ENCODE peak calls at places on chromosome 19, in eight cellular contexts. One of them, this sample, is unnamed.

GRCh38 chr19:7636691-7637373 is at the start of gene STXBP2:
- DNase-seq in tibial nerve: no peak
- DNase-seq in occipital lobe: no peak
- DNase-seq in NCI-H2081 treated with DMSO at 0.1 percent for 48 hours: peak; percentile 5
- DNase-seq in AG08395: peak; percentile 33
- DNase-seq in activated CD4-positive, CD25-positive, alpha-beta regulatory T cell treated with anti-CD3 and anti-CD28 coated beads, Interleukin-2, amount 50 U/mL, for 72 hours: peak; percentile 91
- DNase-seq in activated CD4-positive, alpha-beta T cell treated with anti-CD3 and anti-CD28 coated beads, Interleukin-2, amount 50 U/mL, for 48 hours: peak; percentile 91
- DNase-seq in NCI-H1105: peak; percentile 79
- DNase-seq in this sample: no peak

GRCh38 chr19:50368649-50369570 is 3.5 kb upstream of the NAPSA start:
- DNase-seq in occipital lobe: peak; percentile 83
- DNase-seq in activated CD4-positive, CD25-positive, alpha-beta regulatory T cell treated with anti-CD3 and anti-CD28 coated beads, Interleukin-2, amount 50 U/mL, for 72 hours: peak; percentile 81
- DNase-seq in NCI-H1105: peak; percentile 60
- DNase-seq in AG08395: peak; percentile 96
- DNase-seq in NCI-H2081 treated with DMSO at 0.1 percent for 48 hours: peak; percentile 5
- DNase-seq in tibial nerve: peak; percentile 77
- DNase-seq in activated CD4-positive, alpha-beta T cell treated with anti-CD3 and anti-CD28 coated beads, Interleukin-2, amount 50 U/mL, for 48 hours: peak; percentile 85
- DNase-seq in this sample: peak; percentile 73

GRCh38 chr19:35524181-35524838 is 3.8 kb downstream of the SBSN start:
- DNase-seq in NCI-H1105: no peak
- DNase-seq in activated CD4-positive, alpha-beta T cell treated with anti-CD3 and anti-CD28 coated beads, Interleukin-2, amount 50 U/mL, for 48 hours: no peak
- DNase-seq in tibial nerve: no peak
- DNase-seq in NCI-H2081 treated with DMSO at 0.1 percent for 48 hours: no peak
- DNase-seq in activated CD4-positive, CD25-positive, alpha-beta regulatory T cell treated with anti-CD3 and anti-CD28 coated beads, Interleukin-2, amount 50 U/mL, for 72 hours: no peak
- DNase-seq in occipital lobe: no peak
- DNase-seq in AG08395: no peak
- DNase-seq in this sample: no peak

GRCh38 chr19:18090545-18091216 is 3.9 kb upstream of the IL12RB1 start:
- DNase-seq in occipital lobe: no peak
- DNase-seq in AG08395: no peak
- DNase-seq in tibial nerve: no peak
- DNase-seq in NCI-H1105: no peak
- DNase-seq in activated CD4-positive, CD25-positive, alpha-beta regulatory T cell treated with anti-CD3 and anti-CD28 coated beads, Interleukin-2, amount 50 U/mL, for 72 hours: no peak
- DNase-seq in activated CD4-positive, alpha-beta T cell treated with anti-CD3 and anti-CD28 coated beads, Interleukin-2, amount 50 U/mL, for 48 hours: no peak
- DNase-seq in NCI-H2081 treated with DMSO at 0.1 percent for 48 hours: no peak
- DNase-seq in this sample: no peak

GRCh38 chr19:30895946-30896345 is 453.3 kb downstream of the TSHZ3 start:
- DNase-seq in NCI-H2081 treated with DMSO at 0.1 percent for 48 hours: no peak
- DNase-seq in activated CD4-positive, alpha-beta T cell treated with anti-CD3 and anti-CD28 coated beads, Interleukin-2, amount 50 U/mL, for 48 hours: no peak
- DNase-seq in activated CD4-positive, CD25-positive, alpha-beta regulatory T cell treated with anti-CD3 and anti-CD28 coated beads, Interleukin-2, amount 50 U/mL, for 72 hours: no peak
- DNase-seq in occipital lobe: no peak
- DNase-seq in NCI-H1105: no peak
- DNase-seq in AG08395: no peak
- DNase-seq in tibial nerve: no peak
- DNase-seq in this sample: no peak

GRCh38 chr19:9323557-9323918 is 441 bp upstream of the ZNF559 start:
- DNase-seq in activated CD4-positive, alpha-beta T cell treated with anti-CD3 and anti-CD28 coated beads, Interleukin-2, amount 50 U/mL, for 48 hours: peak; percentile 41
- DNase-seq in AG08395: peak; percentile 39
- DNase-seq in activated CD4-positive, CD25-positive, alpha-beta regulatory T cell treated with anti-CD3 and anti-CD28 coated beads, Interleukin-2, amount 50 U/mL, for 72 hours: peak; percentile 57
- DNase-seq in tibial nerve: peak; percentile 25
- DNase-seq in occipital lobe: peak; percentile 63
- DNase-seq in NCI-H2081 treated with DMSO at 0.1 percent for 48 hours: peak; percentile 71
- DNase-seq in NCI-H1105: peak; percentile 76
- DNase-seq in this sample: peak; percentile 45

GRCh38 chr19:46861691-46862503 is 1.1 kb downstream of the ARHGAP35 start:
- DNase-seq in NCI-H1105: peak; percentile 20
- DNase-seq in tibial nerve: no peak
- DNase-seq in activated CD4-positive, CD25-positive, alpha-beta regulatory T cell treated with anti-CD3 and anti-CD28 coated beads, Interleukin-2, amount 50 U/mL, for 72 hours: no peak
- DNase-seq in occipital lobe: no peak
- DNase-seq in AG08395: no peak
- DNase-seq in NCI-H2081 treated with DMSO at 0.1 percent for 48 hours: no peak
- DNase-seq in activated CD4-positive, alpha-beta T cell treated with anti-CD3 and anti-CD28 coated beads, Interleukin-2, amount 50 U/mL, for 48 hours: peak; percentile 16
- DNase-seq in this sample: no peak

GRCh38 chr19:42292042-42292960 is 9.6 kb upstream of the PRR19 start:
- DNase-seq in NCI-H2081 treated with DMSO at 0.1 percent for 48 hours: no peak
- DNase-seq in activated CD4-positive, alpha-beta T cell treated with anti-CD3 and anti-CD28 coated beads, Interleukin-2, amount 50 U/mL, for 48 hours: no peak
- DNase-seq in AG08395: no peak
- DNase-seq in activated CD4-positive, CD25-positive, alpha-beta regulatory T cell treated with anti-CD3 and anti-CD28 coated beads, Interleukin-2, amount 50 U/mL, for 72 hours: no peak
- DNase-seq in tibial nerve: no peak
- DNase-seq in occipital lobe: no peak
- DNase-seq in NCI-H1105: no peak
- DNase-seq in this sample: no peak

GRCh38 chr19:3125900-3126524 is 9.8 kb upstream of the GNA15 start:
- DNase-seq in activated CD4-positive, alpha-beta T cell treated with anti-CD3 and anti-CD28 coated beads, Interleukin-2, amount 50 U/mL, for 48 hours: peak; percentile 86
- DNase-seq in occipital lobe: no peak
- DNase-seq in tibial nerve: no peak
- DNase-seq in NCI-H1105: no peak
- DNase-seq in activated CD4-positive, CD25-positive, alpha-beta regulatory T cell treated with anti-CD3 and anti-CD28 coated beads, Interleukin-2, amount 50 U/mL, for 72 hours: peak; percentile 85
- DNase-seq in NCI-H2081 treated with DMSO at 0.1 percent for 48 hours: no peak
- DNase-seq in AG08395: peak; percentile 58
- DNase-seq in this sample: no peak

GRCh38 chr19:28603453-28603852 is 609.5 kb downstream of the UQCRFS1 start:
- DNase-seq in activated CD4-positive, CD25-positive, alpha-beta regulatory T cell treated with anti-CD3 and anti-CD28 coated beads, Interleukin-2, amount 50 U/mL, for 72 hours: no peak
- DNase-seq in AG08395: no peak
- DNase-seq in NCI-H1105: no peak
- DNase-seq in activated CD4-positive, alpha-beta T cell treated with anti-CD3 and anti-CD28 coated beads, Interleukin-2, amount 50 U/mL, for 48 hours: no peak
- DNase-seq in tibial nerve: no peak
- DNase-seq in occipital lobe: no peak
- DNase-seq in NCI-H2081 treated with DMSO at 0.1 percent for 48 hours: no peak
- DNase-seq in this sample: no peak

GRCh38 chr19:39428309-39429112 is 7.2 kb downstream of the RPS16 start:
- DNase-seq in tibial nerve: peak; percentile 46
- DNase-seq in activated CD4-positive, alpha-beta T cell treated with anti-CD3 and anti-CD28 coated beads, Interleukin-2, amount 50 U/mL, for 48 hours: no peak
- DNase-seq in AG08395: peak; percentile 89
- DNase-seq in NCI-H1105: no peak
- DNase-seq in NCI-H2081 treated with DMSO at 0.1 percent for 48 hours: no peak
- DNase-seq in activated CD4-positive, CD25-positive, alpha-beta regulatory T cell treated with anti-CD3 and anti-CD28 coated beads, Interleukin-2, amount 50 U/mL, for 72 hours: no peak
- DNase-seq in occipital lobe: no peak
- DNase-seq in this sample: peak; percentile 78

GRCh38 chr19:1214862-1215731 is 9.5 kb downstream of the STK11 start:
- DNase-seq in NCI-H1105: no peak
- DNase-seq in NCI-H2081 treated with DMSO at 0.1 percent for 48 hours: no peak
- DNase-seq in occipital lobe: no peak
- DNase-seq in tibial nerve: no peak
- DNase-seq in activated CD4-positive, CD25-positive, alpha-beta regulatory T cell treated with anti-CD3 and anti-CD28 coated beads, Interleukin-2, amount 50 U/mL, for 72 hours: no peak
- DNase-seq in activated CD4-positive, alpha-beta T cell treated with anti-CD3 and anti-CD28 coated beads, Interleukin-2, amount 50 U/mL, for 48 hours: no peak
- DNase-seq in AG08395: peak; percentile 63
- DNase-seq in this sample: no peak

GRCh38 chr19:24078688-24079087 is 8.3 kb upstream of the ZNF254 start:
- DNase-seq in activated CD4-positive, alpha-beta T cell treated with anti-CD3 and anti-CD28 coated beads, Interleukin-2, amount 50 U/mL, for 48 hours: no peak
- DNase-seq in NCI-H2081 treated with DMSO at 0.1 percent for 48 hours: no peak
- DNase-seq in tibial nerve: no peak
- DNase-seq in AG08395: no peak
- DNase-seq in NCI-H1105: no peak
- DNase-seq in activated CD4-positive, CD25-positive, alpha-beta regulatory T cell treated with anti-CD3 and anti-CD28 coated beads, Interleukin-2, amount 50 U/mL, for 72 hours: no peak
- DNase-seq in occipital lobe: no peak
- DNase-seq in this sample: no peak

GRCh38 chr19:35671818-35672217 is 5.5 kb downstream of the UPK1A start:
- DNase-seq in activated CD4-positive, alpha-beta T cell treated with anti-CD3 and anti-CD28 coated beads, Interleukin-2, amount 50 U/mL, for 48 hours: no peak
- DNase-seq in occipital lobe: no peak
- DNase-seq in tibial nerve: no peak
- DNase-seq in NCI-H2081 treated with DMSO at 0.1 percent for 48 hours: no peak
- DNase-seq in NCI-H1105: no peak
- DNase-seq in AG08395: no peak
- DNase-seq in activated CD4-positive, CD25-positive, alpha-beta regulatory T cell treated with anti-CD3 and anti-CD28 coated beads, Interleukin-2, amount 50 U/mL, for 72 hours: no peak
- DNase-seq in this sample: no peak

GRCh38 chr19:38255759-38256052 is 468 bp downstream of the PPP1R14A start:
- DNase-seq in AG08395: no peak
- DNase-seq in NCI-H1105: no peak
- DNase-seq in activated CD4-positive, alpha-beta T cell treated with anti-CD3 and anti-CD28 coated beads, Interleukin-2, amount 50 U/mL, for 48 hours: no peak
- DNase-seq in NCI-H2081 treated with DMSO at 0.1 percent for 48 hours: no peak
- DNase-seq in activated CD4-positive, CD25-positive, alpha-beta regulatory T cell treated with anti-CD3 and anti-CD28 coated beads, Interleukin-2, amount 50 U/mL, for 72 hours: no peak
- DNase-seq in occipital lobe: no peak
- DNase-seq in tibial nerve: no peak
- DNase-seq in this sample: no peak

GRCh38 chr19:5985098-5985783 is 7.3 kb upstream of the RANBP3 start:
- DNase-seq in activated CD4-positive, alpha-beta T cell treated with anti-CD3 and anti-CD28 coated beads, Interleukin-2, amount 50 U/mL, for 48 hours: no peak
- DNase-seq in AG08395: peak; percentile 46
- DNase-seq in NCI-H2081 treated with DMSO at 0.1 percent for 48 hours: no peak
- DNase-seq in occipital lobe: no peak
- DNase-seq in NCI-H1105: no peak
- DNase-seq in tibial nerve: no peak
- DNase-seq in activated CD4-positive, CD25-positive, alpha-beta regulatory T cell treated with anti-CD3 and anti-CD28 coated beads, Interleukin-2, amount 50 U/mL, for 72 hours: no peak
- DNase-seq in this sample: no peak

GRCh38 chr19:7789447-7789846 is 26.4 kb downstream of the CLEC4M start:
- DNase-seq in occipital lobe: no peak
- DNase-seq in tibial nerve: no peak
- DNase-seq in AG08395: no peak
- DNase-seq in activated CD4-positive, alpha-beta T cell treated with anti-CD3 and anti-CD28 coated beads, Interleukin-2, amount 50 U/mL, for 48 hours: peak; percentile 10
- DNase-seq in NCI-H2081 treated with DMSO at 0.1 percent for 48 hours: no peak
- DNase-seq in activated CD4-positive, CD25-positive, alpha-beta regulatory T cell treated with anti-CD3 and anti-CD28 coated beads, Interleukin-2, amount 50 U/mL, for 72 hours: no peak
- DNase-seq in NCI-H1105: peak; percentile 45
- DNase-seq in this sample: no peak

GRCh38 chr19:7743425-7743841 is 3.9 kb downstream of the CD209 start:
- DNase-seq in AG08395: no peak
- DNase-seq in activated CD4-positive, CD25-positive, alpha-beta regulatory T cell treated with anti-CD3 and anti-CD28 coated beads, Interleukin-2, amount 50 U/mL, for 72 hours: no peak
- DNase-seq in NCI-H2081 treated with DMSO at 0.1 percent for 48 hours: no peak
- DNase-seq in NCI-H1105: no peak
- DNase-seq in tibial nerve: no peak
- DNase-seq in activated CD4-positive, alpha-beta T cell treated with anti-CD3 and anti-CD28 coated beads, Interleukin-2, amount 50 U/mL, for 48 hours: no peak
- DNase-seq in occipital lobe: no peak
- DNase-seq in this sample: no peak

GRCh38 chr19:4428326-4428975 is 26.0 kb downstream of the CHAF1A start:
- DNase-seq in NCI-H2081 treated with DMSO at 0.1 percent for 48 hours: no peak
- DNase-seq in tibial nerve: no peak
- DNase-seq in activated CD4-positive, CD25-positive, alpha-beta regulatory T cell treated with anti-CD3 and anti-CD28 coated beads, Interleukin-2, amount 50 U/mL, for 72 hours: no peak
- DNase-seq in activated CD4-positive, alpha-beta T cell treated with anti-CD3 and anti-CD28 coated beads, Interleukin-2, amount 50 U/mL, for 48 hours: no peak
- DNase-seq in occipital lobe: no peak
- DNase-seq in AG08395: no peak
- DNase-seq in NCI-H1105: no peak
- DNase-seq in this sample: no peak

GRCh38 chr19:36686365-36687213 is 823 bp upstream of the ZNF567 start:
- DNase-seq in AG08395: no peak
- DNase-seq in activated CD4-positive, alpha-beta T cell treated with anti-CD3 and anti-CD28 coated beads, Interleukin-2, amount 50 U/mL, for 48 hours: peak; percentile 12
- DNase-seq in NCI-H1105: peak; percentile 50
- DNase-seq in NCI-H2081 treated with DMSO at 0.1 percent for 48 hours: no peak
- DNase-seq in activated CD4-positive, CD25-positive, alpha-beta regulatory T cell treated with anti-CD3 and anti-CD28 coated beads, Interleukin-2, amount 50 U/mL, for 72 hours: no peak
- DNase-seq in tibial nerve: no peak
- DNase-seq in occipital lobe: no peak
- DNase-seq in this sample: no peak

GRCh38 chr19:47120461-47120860 is 6.9 kb upstream of the ZC3H4 start:
- DNase-seq in activated CD4-positive, alpha-beta T cell treated with anti-CD3 and anti-CD28 coated beads, Interleukin-2, amount 50 U/mL, for 48 hours: no peak
- DNase-seq in tibial nerve: no peak
- DNase-seq in NCI-H2081 treated with DMSO at 0.1 percent for 48 hours: no peak
- DNase-seq in NCI-H1105: no peak
- DNase-seq in activated CD4-positive, CD25-positive, alpha-beta regulatory T cell treated with anti-CD3 and anti-CD28 coated beads, Interleukin-2, amount 50 U/mL, for 72 hours: no peak
- DNase-seq in AG08395: no peak
- DNase-seq in occipital lobe: no peak
- DNase-seq in this sample: no peak

This sample was measured in GM04504.